ENCODE peak calls at places on chromosome 17, in four cellular contexts. F is transverse colon, P is body of pancreas, T is left ventricle myocardium inferior. R is an unnamed sample.
A peak's percentile ranks its signal among the peaks of the same experiment; 100 is the strongest.

GRCh38 chr17:42969006-42969581 is 4.8 kb upstream of the AARSD1 start:
- DNase-seq in F (no peak), T (no peak), P (no peak), R (no peak)

GRCh38 chr17:38751144-38751802 is 1.3 kb upstream of the PSMB3 start:
- DNase-seq in T (no peak), P (no peak), F (no peak), R (peak; percentile 40)

GRCh38 chr17:27996157-27997043 is 46.1 kb upstream of the NLK start:
- DNase-seq in P (no peak), F (no peak), T (no peak), R (no peak)

GRCh38 chr17:81393684-81394376 is 1.4 kb upstream of the BAHCC1 start:
- DNase-seq in F (peak; percentile 100), P (peak; percentile 100), T (peak; percentile 100), R (peak; percentile 99)

GRCh38 chr17:80152057-80152831 is 5.3 kb upstream of the EIF4A3 start:
- DNase-seq in P (no peak), T (no peak), F (no peak), R (no peak)

GRCh38 chr17:69961488-69962145 is 113.4 kb upstream of the KCNJ16 start:
- DNase-seq in F (peak; percentile 8), T (no peak), P (peak; percentile 4), R (no peak)

GRCh38 chr17:20823890-20824289 is 218.9 kb downstream of the USP22 start:
- DNase-seq in P (no peak), F (no peak), T (no peak), R (no peak)

GRCh38 chr17:142876-143784 is 5.8 kb downstream of the SCGB1C2 start:
- DNase-seq in T (no peak), P (peak; percentile 1), F (no peak), R (no peak)

GRCh38 chr17:80526116-80526910 is 18.3 kb upstream of the RPTOR start:
- DNase-seq in T (no peak), F (no peak), P (no peak), R (no peak)

GRCh38 chr17:68089881-68090280 is 54.3 kb downstream of the KPNA2 start:
- DNase-seq in P (peak; percentile 60), F (peak; percentile 55), T (peak; percentile 32), R (no peak)

GRCh38 chr17:7927596-7927995 is 2.1 kb downstream of the KCNAB3 start:
- DNase-seq in F (no peak), T (no peak), P (no peak), R (no peak)

GRCh38 chr17:80833952-80834895 is 157.4 kb upstream of the CHMP6 start:
- DNase-seq in F (no peak), P (peak; percentile 35), T (peak; percentile 76), R (no peak)

GRCh38 chr17:73553311-73553710 is 90.9 kb downstream of the SDK2 start:
- DNase-seq in T (no peak), F (no peak), P (no peak), R (no peak)

DNA sequence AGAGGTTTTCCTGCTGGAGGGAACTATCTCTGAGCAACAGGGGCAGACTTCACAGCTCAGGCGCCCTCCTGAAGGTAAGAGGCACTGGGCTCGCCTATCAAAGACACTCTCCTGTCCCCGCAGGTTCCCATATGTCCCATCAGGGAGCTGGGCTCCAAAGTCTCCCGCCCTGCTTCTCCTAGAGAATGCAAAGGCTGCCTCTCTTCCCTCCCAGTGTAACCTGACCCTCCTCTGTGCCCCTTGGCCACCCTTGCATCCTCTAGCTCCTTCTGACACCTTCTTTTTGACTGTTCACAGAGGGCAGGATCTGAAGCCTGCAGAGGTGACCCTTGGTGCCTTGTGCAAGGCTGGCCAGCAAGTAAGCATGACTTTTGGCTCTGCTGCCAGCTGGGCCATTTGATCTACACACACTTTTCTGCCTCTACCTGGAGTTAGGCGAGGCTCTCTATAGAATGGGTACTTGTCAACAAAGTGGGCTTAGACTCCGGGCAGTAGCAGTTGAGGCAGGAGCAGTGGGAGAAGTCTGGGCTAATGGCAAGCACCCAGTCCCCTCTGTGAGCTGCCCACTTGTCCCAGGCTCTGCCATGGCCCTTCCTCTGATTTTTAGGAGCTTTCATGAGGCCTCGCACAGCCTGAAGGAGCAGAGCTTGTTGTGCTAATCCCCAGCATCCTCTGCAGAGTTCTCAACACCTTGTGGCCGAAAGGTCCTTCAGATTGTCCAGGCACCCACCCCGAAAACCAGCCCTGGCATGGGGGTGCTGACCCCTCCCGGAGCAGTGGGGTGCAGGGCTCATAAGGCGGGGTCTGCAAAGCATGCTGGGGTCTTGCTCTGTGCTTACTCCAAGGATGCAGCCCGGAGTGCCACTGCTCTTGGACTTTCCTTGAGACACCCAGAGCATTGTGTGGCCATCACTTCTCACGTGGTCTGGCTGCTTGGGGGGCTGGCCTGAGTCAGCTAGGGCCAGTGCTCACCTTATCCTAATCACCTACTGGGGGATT is 122.9 kb downstream of the METRNL start:
- DNase-seq in T (peak; percentile 8), P (peak; percentile 2), F (peak; percentile 5), R (no peak)
- H3K9me3 ChIP-seq in T (no peaks in the 10 kb centered on the region), P (no peaks in the 10 kb centered on the region), F (no peaks in the 10 kb centered on the region), R (no peaks in the 10 kb centered on the region)

DNA sequence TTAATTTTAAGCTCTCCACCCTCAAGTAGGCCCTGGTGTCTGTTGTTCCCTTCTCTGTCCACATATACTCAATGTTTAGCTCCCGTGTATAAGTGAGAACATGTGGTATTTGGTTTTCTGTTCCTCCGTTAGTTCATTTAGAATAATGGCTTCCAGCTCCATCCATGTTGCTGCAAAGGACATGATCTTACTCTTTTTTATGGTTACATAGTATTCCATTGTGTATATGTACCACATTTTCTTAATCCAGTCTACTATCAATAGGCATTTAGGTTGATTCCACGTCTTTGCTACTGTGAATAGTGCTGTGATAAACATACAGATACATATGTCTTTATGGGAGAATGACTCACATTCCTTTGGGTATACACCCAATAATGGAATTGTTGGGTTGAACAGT is 111.4 kb upstream of the NACA2 start:
- DNase-seq in T (no peak), P (no peak), F (no peak), R (no peak)
- H3K9me3 ChIP-seq in T (peaks cover 72% of the 10 kb centered on the region), P (peaks cover 18% of the 10 kb centered on the region), F (peaks cover 30% of the 10 kb centered on the region), R (peaks cover 9% of the 10 kb centered on the region)

GRCh38 chr17:22128171-22128570 is 435.8 kb downstream of the KCNJ18 start:
- DNase-seq in F (no peak), T (no peak), P (no peak), R (no peak)

GRCh38 chr17:22128723-22129122 is 436.4 kb downstream of the KCNJ18 start:
- DNase-seq in T (no peak), P (no peak), F (no peak), R (no peak)

DNA sequence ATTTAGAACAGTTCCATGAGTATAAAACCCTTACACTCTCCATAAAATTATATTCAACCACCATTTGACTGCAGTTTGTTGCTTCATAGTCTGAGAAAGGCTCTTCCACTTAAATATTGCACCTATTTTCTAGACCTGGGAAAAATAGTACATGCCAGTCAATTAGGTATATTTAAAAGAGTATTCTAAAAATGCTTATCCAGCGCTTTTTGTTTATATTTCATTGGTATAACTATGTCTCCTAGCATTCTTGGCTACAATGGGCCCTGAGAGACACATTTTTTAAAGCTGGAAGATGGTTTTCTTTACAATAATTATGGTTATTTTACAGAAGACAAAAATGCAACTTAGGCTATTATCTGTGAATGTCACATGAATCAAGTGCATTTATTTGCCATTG is 439.4 kb downstream of the KCNJ18 start:
- DNase-seq in P (no peak), F (no peak), T (no peak), R (no peak)
- H3K9me3 ChIP-seq in P (no peaks in the 10 kb centered on the region), F (peaks cover 13% of the 10 kb centered on the region), T (peaks cover 11% of the 10 kb centered on the region), R (no peaks in the 10 kb centered on the region)

GRCh38 chr17:54527941-54528340 is 372.7 kb upstream of the TOM1L1 start:
- DNase-seq in P (no peak), T (no peak), F (no peak), R (no peak)
- H3K9me3 ChIP-seq in P (no peaks in the 10 kb centered on the region), T (no peaks in the 10 kb centered on the region), F (no peaks in the 10 kb centered on the region), R (no peaks in the 10 kb centered on the region)